ENCODE peak calls at places on chromosome 20, in seven cellular contexts. N is HCT116, P is esophagus squamous epithelium, W is AG04450, A is bronchial epithelial cell, M is right lobe of liver, L is fibroblast of pulmonary artery. G is an unnamed sample.

GRCh38 chr20:50980851-50981713 is 22.5 kb downstream of the MOCS3 start:
- DNase-seq in N (peak), P (no peak), W (no peak), A (peak), M (peak), L (peak), G (no peak)

GRCh38 chr20:63009988-63010769 is 3.4 kb upstream of the BHLHE23 start:
- DNase-seq in N (no peak), P (no peak), W (no peak), A (peak), M (no peak), L (peak), G (no peak)

GRCh38 chr20:58524814-58525213 is 9.6 kb upstream of the APCDD1L start:
- DNase-seq in N (no peak), P (no peak), W (peak), A (peak), M (no peak), L (peak), G (no peak)

GRCh38 chr20:48945840-48946514 is 24.5 kb downstream of the ARFGEF2 start:
- DNase-seq in N (peak), P (no peak), W (no peak), A (peak), M (no peak), L (peak), G (no peak)

GRCh38 chr20:63494420-63495166 is 4.3 kb downstream of the EEF1A2 start:
- DNase-seq in N (no peak), P (no peak), W (no peak), A (no peak), M (no peak), L (no peak), G (no peak)

GRCh38 chr20:60295214-60295613 is 337.0 kb downstream of the CDH26 start:
- DNase-seq in N (no peak), P (no peak), W (no peak), A (peak), M (no peak), L (no peak), G (no peak)

GRCh38 chr20:63895202-63895885 is 418 bp downstream of the DNAJC5 start:
- DNase-seq in N (no peak), P (no peak), W (no peak), A (no peak), M (no peak), L (no peak), G (no peak)

GRCh38 chr20:58547527-58548475 is 32.6 kb upstream of the APCDD1L start:
- DNase-seq in N (no peak), P (no peak), W (no peak), A (peak), M (no peak), L (no peak), G (no peak)

GRCh38 chr20:19114410-19114809 is 98.0 kb upstream of the SLC24A3 start:
- DNase-seq in N (no peak), P (no peak), W (no peak), A (peak), M (no peak), L (no peak), G (no peak)

GRCh38 chr20:25065625-25066338 is 7.8 kb upstream of the ACSS1 start:
- DNase-seq in N (peak), P (no peak), W (no peak), A (peak), M (peak), L (peak), G (no peak)

GRCh38 chr20:23532533-23532932 is 35.8 kb downstream of the CST9L start:
- DNase-seq in N (no peak), P (no peak), W (no peak), A (no peak), M (no peak), L (no peak), G (no peak)

GRCh38 chr20:24683676-24684075 is 214.2 kb downstream of the SYNDIG1 start:
- DNase-seq in N (no peak), P (no peak), W (no peak), A (no peak), M (no peak), L (no peak), G (no peak)

GRCh38 chr20:49990310-49990720 is 7.5 kb downstream of the SNAI1 start:
- DNase-seq in N (no peak), P (no peak), W (no peak), A (no peak), M (no peak), L (peak), G (no peak)

GRCh38 chr20:59614714-59615113 is 10.4 kb downstream of the PHACTR3 start:
- DNase-seq in N (no peak), P (no peak), W (no peak), A (no peak), M (no peak), L (no peak), G (no peak)

GRCh38 chr20:23606652-23607049 is 934 bp upstream of the CST9 start:
- DNase-seq in N (peak), P (no peak), W (peak), A (peak), M (peak), L (peak), G (peak)

GRCh38 chr20:11454966-11455799 is 462.5 kb upstream of the BTBD3 start:
- DNase-seq in N (peak), P (no peak), W (no peak), A (peak), M (no peak), L (peak), G (peak)

GRCh38 chr20:34389206-34389953 is 26.3 kb downstream of the ITCH start:
- DNase-seq in N (no peak), P (no peak), W (no peak), A (no peak), M (no peak), L (no peak), G (no peak)

GRCh38 chr20:38927902-38928578 is 1.8 kb downstream of the FAM83D start:
- DNase-seq in N (no peak), P (no peak), W (no peak), A (peak), M (no peak), L (no peak), G (no peak)

GRCh38 chr20:44287272-44288097 is 23.5 kb downstream of the FITM2 start:
- DNase-seq in N (no peak), P (no peak), W (no peak), A (no peak), M (no peak), L (peak), G (no peak)

GRCh38 chr20:50020283-50020682 is 37.5 kb downstream of the SNAI1 start:
- DNase-seq in N (no peak), P (no peak), W (no peak), A (peak), M (no peak), L (peak), G (no peak)

GRCh38 chr20:17590245-17590644 is 20.4 kb downstream of the DSTN start:
- DNase-seq in N (no peak), P (no peak), W (no peak), A (no peak), M (no peak), L (no peak), G (no peak)
- H3K4me3 ChIP-seq in N (no peak), P (peak), W (no peak), A (no peak), M (no peak), L (no peak), G (no peak)

GRCh38 chr20:42267793-42268381 is 649.7 kb upstream of the CHD6 start:
- DNase-seq in N (no peak), P (no peak), W (no peak), A (no peak), M (no peak), L (no peak), G (no peak)
- TF ChIP-seq CTCF in N (no peak), P (no peak), W (no peak), A (no peak), M (no peak), L (no peak), G (no peak)

GRCh38 chr20:4119854-4120209 is 104.5 kb upstream of the RNF24 start:
- DNase-seq in N (no peak), P (no peak), W (no peak), A (no peak), M (no peak), L (peak), G (no peak)
- H3K4me3 ChIP-seq in N (no peak), P (no peak), W (no peak), A (no peak), M (no peak), L (no peak), G (no peak)

GRCh38 chr20:35620818-35621559 is 5.4 kb downstream of the SPAG4 start:
- DNase-seq in N (no peak), P (no peak), W (no peak), A (no peak), M (no peak), L (no peak), G (no peak)

GRCh38 chr20:35618032-35618371 is 2.4 kb downstream of the SPAG4 start:
- DNase-seq in N (no peak), P (no peak), W (no peak), A (no peak), M (no peak), L (no peak), G (no peak)

GRCh38 chr20:35618372-35619131 is 2.9 kb downstream of the SPAG4 start:
- DNase-seq in N (no peak), P (no peak), W (no peak), A (peak), M (peak), L (peak), G (no peak)

GRCh38 chr20:35617397-35618031 is 1.9 kb downstream of the SPAG4 start:
- DNase-seq in N (no peak), P (no peak), W (no peak), A (peak), M (peak), L (peak), G (peak)

DNA sequence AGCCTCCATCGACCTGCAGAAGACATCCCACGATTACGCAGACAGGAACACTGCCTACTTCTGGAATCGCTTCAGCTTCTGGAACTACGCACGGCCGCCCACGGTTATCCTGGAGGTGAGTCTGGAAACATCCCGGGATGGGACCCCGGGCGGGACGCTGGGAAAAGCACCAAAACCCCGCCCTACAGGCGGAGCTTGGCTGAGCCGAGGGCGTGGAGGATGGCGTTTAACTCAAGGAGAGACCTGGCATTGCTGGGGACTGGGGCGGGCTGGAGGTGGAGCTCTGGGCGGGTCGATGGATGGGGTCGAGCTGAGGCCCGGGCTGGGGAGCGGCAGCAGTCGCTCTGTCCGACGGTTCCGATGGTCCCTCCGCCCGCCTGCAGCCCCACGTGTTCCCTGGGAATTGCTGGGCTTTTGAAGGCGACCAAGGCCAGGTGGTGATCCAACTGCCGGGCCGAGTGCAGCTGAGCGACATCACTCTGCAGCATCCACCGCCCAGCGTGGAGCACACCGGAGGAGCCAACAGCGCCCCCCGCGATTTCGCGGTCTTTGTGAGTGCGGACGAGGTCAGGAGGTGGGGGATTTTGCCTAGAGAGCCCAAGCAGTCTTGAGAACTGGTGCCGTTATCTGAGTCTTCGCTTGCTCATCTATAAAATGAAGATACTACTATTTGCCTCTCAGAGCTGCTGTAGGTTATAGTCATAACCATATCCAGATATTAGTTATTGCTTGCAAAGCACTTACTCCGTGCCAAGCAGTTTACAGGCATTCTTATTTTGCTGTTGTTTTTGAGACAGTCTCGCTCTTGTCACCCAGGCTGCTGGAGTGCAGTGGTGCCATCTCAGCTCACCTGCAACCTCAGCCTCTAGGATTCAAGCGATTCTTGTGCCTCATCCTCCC is 3.8 kb downstream of the SPAG4 start:
- DNase-seq in N (peak), P (peak), W (peak), A (peak), M (peak), L (peak), G (peak)
- TF ChIP-seq CTCF in N (peak), P (peak), W (peak), A (peak), M (peak), L (peak), G (peak)

DNA sequence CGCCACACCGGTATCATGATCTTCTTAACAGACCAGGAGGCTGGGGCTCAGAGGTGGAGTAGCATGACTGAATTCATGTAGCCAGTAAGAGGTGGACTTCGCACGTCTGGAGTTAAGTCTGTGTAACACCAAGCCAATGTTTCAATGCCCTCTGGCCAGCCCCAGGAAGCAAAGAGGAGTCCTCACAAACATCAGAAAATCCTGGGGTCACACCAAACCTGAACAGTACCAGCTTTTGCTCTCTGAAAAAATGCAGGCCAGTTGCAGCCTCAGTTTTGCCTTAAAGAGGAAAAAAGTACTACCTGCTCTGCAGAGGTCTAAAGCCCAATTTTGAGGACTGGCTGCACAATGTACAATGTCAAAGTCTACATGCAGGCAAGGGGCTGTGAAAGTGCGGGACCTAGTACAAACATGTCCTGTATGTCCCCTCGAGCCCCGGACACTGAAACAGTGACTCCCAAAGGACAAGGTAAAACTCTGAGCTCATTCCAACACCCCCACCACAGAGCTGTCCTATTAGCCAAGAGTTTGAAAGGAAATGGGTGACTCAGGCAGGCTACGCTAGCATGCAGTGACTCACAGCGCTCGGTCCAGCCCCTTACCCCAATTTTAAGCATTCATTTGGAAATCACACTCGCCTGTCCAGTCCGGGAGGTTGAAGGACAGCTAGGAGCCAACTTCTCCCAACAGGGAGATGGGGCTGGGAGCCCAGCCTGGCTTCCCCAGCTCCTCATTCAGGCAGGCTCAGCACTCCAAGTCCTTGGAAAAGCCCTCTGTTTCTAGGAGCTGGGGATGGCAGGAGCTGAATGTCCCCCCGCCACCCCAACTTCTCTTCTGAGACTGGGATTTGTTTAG is 4.1 kb downstream of the SDC4 start:
- DNase-seq in N (peak), P (no peak), W (peak), A (peak), M (peak), L (peak), G (peak)
- H3K4me3 ChIP-seq in N (peak), P (peak), W (peak), A (peak), M (peak), L (peak), G (peak)

GRCh38 chr20:21971436-21971835 is 266.0 kb downstream of the PAX1 start:
- DNase-seq in N (no peak), P (no peak), W (no peak), A (peak), M (no peak), L (no peak), G (no peak)

DNA sequence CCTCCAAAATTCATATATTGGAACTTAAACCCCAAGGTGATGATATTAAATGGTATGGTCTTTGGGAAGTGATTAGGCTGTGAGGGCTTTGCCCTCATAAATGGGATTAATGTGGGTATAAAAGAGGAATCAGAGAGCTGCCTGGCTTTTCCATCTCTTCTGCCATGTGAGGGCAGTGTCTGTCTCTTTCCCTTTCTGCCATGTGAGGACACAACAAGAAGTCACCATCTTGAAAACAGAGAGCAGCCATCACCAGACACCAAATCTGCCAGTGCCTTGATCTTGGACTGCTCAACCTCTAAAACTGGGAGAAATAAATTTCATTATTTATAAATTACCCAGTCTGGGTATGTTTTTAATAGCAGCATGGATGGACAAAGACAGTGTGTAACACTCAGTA is 263.0 kb downstream of the PAX1 start:
- DNase-seq in N (no peak), P (no peak), W (no peak), A (no peak), M (no peak), L (no peak), G (no peak)
- TF ChIP-seq CTCF in N (no peak), P (no peak), W (no peak), A (no peak), M (peak), L (no peak), G (peak)